ENCODE peak calls at places on chromosomes 7 and 10, in nine cellular contexts. G is activated T-cell treated with anti-CD3 and anti-CD28 coated beads for 24 hours; D is stimulated activated CD4-positive, alpha-beta T cell treated with anti-CD3 and anti-CD28 coated beads, Interleukin-4, amount 100 ng/mL, for 1 hour; E is NCI-H1694; F is upper lobe of right lung; Y is CD4-positive, alpha-beta T cell; S is KG1; W is thyroid gland; O is heart right ventricle. B is an unnamed sample.

GRCh38 chr7:131105803-131106680 is 221.6 kb upstream of the MKLN1 start:
- DNase-seq in S (no peak), F (peak; percentile 95), O (peak; percentile 85), G (peak; percentile 66), W (peak; percentile 80), D (peak; percentile 79), E (peak; percentile 10), Y (peak; percentile 80), B (peak; percentile 72)

GRCh38 chr7:69864283-69864682 is 266.0 kb downstream of the AUTS2 start:
- DNase-seq in Y (no peak), F (no peak), D (no peak), W (no peak), S (no peak), O (no peak), E (peak; percentile 83), G (no peak), B (no peak)

GRCh38 chr7:120950026-120950538 is 495 bp upstream of the ING3 start:
- DNase-seq in D (no peak), F (no peak), Y (no peak), W (no peak), O (no peak), E (no peak), S (no peak), G (no peak), B (no peak)

GRCh38 chr10:21929070-21929469 is 74.5 kb downstream of the DNAJC1 start:
- DNase-seq in E (no peak), F (no peak), D (no peak), Y (no peak), G (no peak), W (no peak), S (no peak), O (no peak), B (no peak)

GRCh38 chr7:23093546-23093945 is 12.0 kb upstream of the KLHL7 start:
- DNase-seq in O (no peak), G (no peak), F (no peak), D (no peak), E (no peak), W (no peak), Y (no peak), S (no peak), B (no peak)

GRCh38 chr7:7439564-7439963 is 96.1 kb downstream of the COL28A1 start:
- DNase-seq in G (no peak), S (no peak), Y (no peak), O (no peak), D (no peak), W (no peak), E (no peak), F (no peak), B (no peak)

GRCh38 chr10:34475222-34475621 is 339.9 kb downstream of the PARD3 start:
- DNase-seq in O (no peak), D (no peak), F (no peak), S (no peak), E (no peak), Y (no peak), G (no peak), W (no peak), B (no peak)

GRCh38 chr10:12907651-12908050 is 93.9 kb downstream of the CCDC3 start:
- DNase-seq in D (no peak), F (no peak), Y (no peak), O (no peak), G (no peak), S (no peak), E (no peak), W (no peak), B (no peak)

GRCh38 chr10:124447741-124448466 is 1.9 kb downstream of the NKX1-2 start:
- DNase-seq in Y (no peak), O (no peak), E (no peak), G (no peak), W (peak; percentile 35), D (no peak), S (no peak), F (no peak), B (no peak)

GRCh38 chr7:8612584-8612983 is 179.2 kb downstream of the NXPH1 start:
- DNase-seq in W (no peak), E (no peak), D (no peak), S (no peak), F (no peak), O (no peak), Y (no peak), G (no peak), B (no peak)

GRCh38 chr10:74909665-74910064 is 83.3 kb downstream of the KAT6B start:
- DNase-seq in G (no peak), W (no peak), D (no peak), S (no peak), F (no peak), Y (no peak), O (no peak), E (no peak), B (no peak)

GRCh38 chr7:108247646-108248045 is 117.5 kb upstream of the LAMB4 start:
- DNase-seq in E (no peak), S (no peak), F (no peak), O (no peak), Y (no peak), D (no peak), W (no peak), G (no peak), B (no peak)

GRCh38 chr7:3911685-3912084 is 610.6 kb downstream of the SDK1 start:
- DNase-seq in G (no peak), E (no peak), Y (no peak), O (no peak), W (peak; percentile 78), F (no peak), S (no peak), D (no peak), B (no peak)

GRCh38 chr7:104096683-104097082 is 107.2 kb upstream of the RELN start:
- DNase-seq in Y (no peak), E (peak; percentile 69), D (no peak), G (no peak), W (no peak), S (no peak), O (no peak), F (no peak), B (no peak)

GRCh38 chr10:87547734-87548311 is 43.1 kb downstream of the MINPP1 start:
- DNase-seq in G (no peak), W (no peak), F (no peak), O (no peak), D (no peak), Y (no peak), S (no peak), E (no peak), B (no peak)

GRCh38 chr7:99579956-99580777 is 17.9 kb upstream of the TMEM225B start:
- DNase-seq in W (peak; percentile 34), Y (peak; percentile 60), S (no peak), E (peak; percentile 39), O (peak; percentile 30), F (peak; percentile 71), D (peak; percentile 68), G (peak; percentile 26), B (no peak)

GRCh38 chr7:116697152-116697551 is 25.2 kb downstream of the MET start:
- DNase-seq in Y (no peak), S (no peak), O (no peak), G (no peak), D (no peak), E (no peak), F (no peak), W (no peak), B (no peak)

GRCh38 chr7:122143376-122143750 is 686 bp downstream of the AASS start:
- DNase-seq in G (no peak), F (no peak), W (peak; percentile 23), O (peak; percentile 13), D (peak; percentile 4), Y (no peak), S (no peak), E (no peak), B (peak; percentile 52)

GRCh38 chr10:131396108-131397010 is 84.8 kb upstream of the TCERG1L start:
- DNase-seq in S (no peak), D (no peak), O (no peak), G (no peak), E (no peak), F (no peak), Y (no peak), W (no peak), B (no peak)

GRCh38 chr10:6569259-6569658 is 10.8 kb downstream of the PRKCQ start:
- DNase-seq in S (no peak), D (no peak), W (no peak), E (no peak), F (no peak), Y (no peak), G (no peak), O (no peak), B (no peak)

GRCh38 chr10:76428541-76429330 is 997.3 kb downstream of the LRMDA start:
- DNase-seq in S (no peak), F (no peak), W (peak; percentile 24), Y (no peak), G (no peak), D (no peak), O (no peak), E (no peak), B (no peak)

GRCh38 chr7:111266613-111267012 is 175.7 kb downstream of the LRRN3 start:
- DNase-seq in O (no peak), G (no peak), W (peak; percentile 40), S (no peak), D (no peak), E (no peak), Y (no peak), F (no peak), B (no peak)

GRCh38 chr10:124882313-124882712 is 59.6 kb upstream of the ZRANB1 start:
- DNase-seq in W (no peak), G (no peak), Y (no peak), S (no peak), O (no peak), D (no peak), E (no peak), F (no peak), B (no peak)

B was measured in breast epithelium.